ENCODE peak calls at places on chromosomes 2 and 18, in six cellular contexts. K is EL, Z is heart left ventricle, W is hepatic stellate cell, R is left ventricle myocardium inferior, L is NCI-H1417 treated with DMSO at 0.1 percent for 48 hours. O is an unnamed sample.

GRCh38 chr2:201680743-201681142 is 17.7 kb downstream of the MPP4 start:
- DNase-seq in K (peak; percentile 22), Z (no peak), W (no peak), R (no peak), L (no peak), O (no peak)

GRCh38 chr2:11234309-11234708 is 79.0 kb downstream of the SLC66A3 start:
- DNase-seq in K (peak; percentile 16), Z (no peak), W (no peak), R (no peak), L (no peak), O (no peak)

GRCh38 chr2:241551998-241552737 is 6.4 kb upstream of the BOK start:
- DNase-seq in K (no peak), Z (peak; percentile 70), W (no peak), R (no peak), L (no peak), O (peak; percentile 32)

GRCh38 chr18:30280861-30281470 is 761.6 kb downstream of the DSC3 start:
- DNase-seq in K (peak; percentile 45), Z (no peak), W (no peak), R (no peak), L (peak; percentile 30), O (no peak)

GRCh38 chr2:240300261-240300821 is 135.1 kb upstream of the GPC1 start:
- DNase-seq in K (no peak), Z (no peak), W (no peak), R (no peak), L (no peak), O (no peak)

GRCh38 chr18:58668897-58669296 is 2.4 kb upstream of the MALT1 start:
- DNase-seq in K (peak; percentile 81), Z (no peak), W (no peak), R (no peak), L (no peak), O (no peak)

GRCh38 chr2:7053650-7054262 is 136.5 kb downstream of the RNF144A start:
- DNase-seq in K (no peak), Z (no peak), W (no peak), R (no peak), L (peak; percentile 72), O (no peak)

GRCh38 chr2:233094614-233095013 is 34.5 kb downstream of the INPP5D start:
- DNase-seq in K (no peak), Z (no peak), W (no peak), R (no peak), L (no peak), O (no peak)

GRCh38 chr2:102126660-102127059 is 15.9 kb upstream of the IL1R1 start:
- DNase-seq in K (peak; percentile 37), Z (no peak), W (no peak), R (no peak), L (no peak), O (no peak)

GRCh38 chr2:241799522-241800197 is 9.3 kb upstream of the NEU4 start:
- DNase-seq in K (no peak), Z (peak; percentile 21), W (peak; percentile 5), R (no peak), L (no peak), O (peak; percentile 31)

GRCh38 chr2:165016772-165017411 is 61.6 kb upstream of the SLC38A11 start:
- DNase-seq in K (peak; percentile 50), Z (no peak), W (peak; percentile 62), R (no peak), L (no peak), O (peak; percentile 45)

GRCh38 chr2:202885190-202885589 is 13.6 kb upstream of the ICA1L start:
- DNase-seq in K (no peak), Z (no peak), W (no peak), R (no peak), L (no peak), O (no peak)

GRCh38 chr2:233199870-233200269 is 51.6 kb upstream of the ATG16L1 start:
- DNase-seq in K (no peak), Z (no peak), W (no peak), R (no peak), L (no peak), O (no peak)

GRCh38 chr2:100018794-100019193 is 123.6 kb downstream of the AFF3 start:
- DNase-seq in K (peak; percentile 87), Z (no peak), W (peak; percentile 68), R (no peak), L (no peak), O (no peak)

GRCh38 chr2:168538534-168538933 is 82.5 kb downstream of the CERS6 start:
- DNase-seq in K (peak; percentile 52), Z (no peak), W (no peak), R (no peak), L (no peak), O (no peak)

GRCh38 chr2:54366487-54367280 is 89.4 kb upstream of the SPTBN1 start:
- DNase-seq in K (peak; percentile 8), Z (no peak), W (no peak), R (no peak), L (no peak), O (no peak)

GRCh38 chr18:5746844-5747243 is 148.5 kb downstream of the TMEM200C start:
- DNase-seq in K (no peak), Z (no peak), W (no peak), R (no peak), L (no peak), O (no peak)

GRCh38 chr2:55138546-55139288 is 88.5 kb upstream of the RTN4 start:
- DNase-seq in K (no peak), Z (no peak), W (no peak), R (no peak), L (no peak), O (no peak)

GRCh38 chr2:220396287-220396686 is 768.9 kb downstream of the SLC4A3 start:
- DNase-seq in K (peak; percentile 54), Z (peak; percentile 44), W (no peak), R (no peak), L (no peak), O (no peak)

GRCh38 chr2:204407209-204408070 is 137.8 kb upstream of the PARD3B start:
- DNase-seq in K (peak; percentile 20), Z (no peak), W (no peak), R (no peak), L (no peak), O (no peak)

GRCh38 chr2:37630298-37630697 is 41.1 kb downstream of the CDC42EP3 start:
- DNase-seq in K (no peak), Z (no peak), W (no peak), R (no peak), L (no peak), O (no peak)

GRCh38 chr2:2229898-2230817 is 100.9 kb downstream of the MYT1L start:
- DNase-seq in K (peak; percentile 1), Z (peak; percentile 43), W (no peak), R (peak; percentile 30), L (no peak), O (no peak)

GRCh38 chr2:45627911-45628310 is 16.8 kb upstream of the SRBD1 start:
- DNase-seq in K (peak; percentile 63), Z (no peak), W (no peak), R (no peak), L (no peak), O (no peak)

GRCh38 chr2:158586491-158586890 is 129.7 kb downstream of the PKP4 start:
- DNase-seq in K (peak; percentile 80), Z (no peak), W (peak; percentile 14), R (no peak), L (no peak), O (no peak)

GRCh38 chr2:215504547-215504946 is 68.7 kb upstream of the FN1 start:
- DNase-seq in K (no peak), Z (no peak), W (no peak), R (no peak), L (no peak), O (no peak)

GRCh38 chr18:61597321-61597720 is 264.1 kb downstream of the CDH20 start:
- DNase-seq in K (no peak), Z (no peak), W (no peak), R (no peak), L (no peak), O (no peak)

GRCh38 chr18:58535340-58536186 is 93.3 kb downstream of the ALPK2 start:
- DNase-seq in K (no peak), Z (no peak), W (no peak), R (no peak), L (no peak), O (no peak)